ENCODE peak calls at places on chromosome 12, in eight cellular contexts. T, X, D, P, E, H, S and B are unnamed samples. For H3K4me1 and H3K36me3, the result is how much of the 10 kb centered on the place peaks cover.

GRCh38 chr12:127162902-127163301 is 1104.1 kb upstream of the TMEM132C start:
- DNase-seq in X (no peak), T (peak), S (peak), E (no peak), D (peak), P (peak), H (no peak), B (no peak)

GRCh38 chr12:33757701-33758100 is 264.6 kb upstream of the ALG10 start:
- DNase-seq in T (no peak), S (no peak), P (no peak), E (no peak), D (no peak), H (no peak), X (no peak), B (no peak)

GRCh38 chr12:18382486-18382885 is 121.2 kb downstream of the PIK3C2G start:
- DNase-seq in P (peak), S (no peak), T (peak), E (no peak), H (no peak), D (no peak), X (no peak), B (no peak)

GRCh38 chr12:80627773-80628172 is 79.7 kb upstream of the MYF6 start:
- DNase-seq in P (peak), D (peak), H (no peak), E (no peak), S (peak), T (peak), X (no peak), B (no peak)

GRCh38 chr12:11862794-11863193 is 207.9 kb upstream of the BCL2L14 start:
- DNase-seq in S (no peak), E (no peak), X (no peak), H (no peak), D (no peak), T (peak), P (peak), B (no peak)

GRCh38 chr12:105922670-105923102 is 216.1 kb downstream of the NUAK1 start:
- DNase-seq in E (no peak), X (no peak), T (peak), D (peak), S (peak), H (no peak), P (peak), B (no peak)

GRCh38 chr12:116894913-116895312 is 13.7 kb upstream of the HRK start:
- DNase-seq in P (no peak), D (no peak), H (no peak), X (no peak), S (no peak), E (no peak), T (no peak), B (no peak)

GRCh38 chr12:49583361-49584094 is 15.6 kb upstream of the MCRS1 start:
- DNase-seq in T (peak), P (peak), H (no peak), X (no peak), E (no peak), D (no peak), S (no peak), B (no peak)

GRCh38 chr12:52655251-52655650 is 3.2 kb upstream of the KRT2 start:
- DNase-seq in H (no peak), E (no peak), P (no peak), T (no peak), D (no peak), S (peak), X (no peak), B (no peak)

GRCh38 chr12:49533331-49533730 is 5.5 kb upstream of the KCNH3 start:
- DNase-seq in X (no peak), T (no peak), P (no peak), E (no peak), D (no peak), S (no peak), H (no peak), B (no peak)

GRCh38 chr12:121390856-121391255 is 9.1 kb upstream of the RNF34 start:
- DNase-seq in H (no peak), P (no peak), E (no peak), X (no peak), S (peak), T (no peak), D (no peak), B (no peak)

GRCh38 chr12:123854918-123855317 is 92.8 kb downstream of the DNAH10 start:
- DNase-seq in T (no peak), P (no peak), H (peak), X (no peak), S (no peak), E (no peak), D (no peak), B (no peak)

GRCh38 chr12:91577586-91578539 is 395.2 kb upstream of the DCN start:
- DNase-seq in H (no peak), D (no peak), T (peak), X (no peak), E (no peak), S (peak), P (peak), B (no peak)

GRCh38 chr12:57149309-57149900 is 2.0 kb upstream of the LRP1-AS start:
- DNase-seq in H (no peak), D (peak), E (peak), P (peak), T (peak), X (peak), S (no peak), B (peak)

GRCh38 chr12:6769003-6769389 is 2.8 kb downstream of the PTMS start:
- DNase-seq in S (no peak), P (peak), X (peak), H (peak), D (peak), T (no peak), E (no peak), B (no peak)

GRCh38 chr12:124921200-124922008 is 7.0 kb upstream of the UBC start:
- DNase-seq in S (peak), P (peak), H (peak), T (peak), E (peak), D (no peak), X (peak), B (no peak)

GRCh38 chr12:87923361-87923760 is 105.8 kb downstream of the C12orf50 start:
- DNase-seq in P (no peak), X (no peak), S (no peak), E (no peak), T (peak), H (no peak), D (no peak), B (no peak)

GRCh38 chr12:6943387-6943718 is 263 bp upstream of the RNU7-1 start:
- DNase-seq in S (peak), D (peak), H (peak), P (peak), X (peak), E (peak), T (peak), B (peak)

GRCh38 chr12:131827961-131828534 is at the start of gene MMP17:
- DNase-seq in E (peak), X (peak), P (peak), D (peak), H (peak), T (peak), S (peak), B (no peak)

GRCh38 chr12:80565276-80565675 is 121.2 kb downstream of the PTPRQ start:
- DNase-seq in S (no peak), P (peak), X (no peak), E (no peak), D (no peak), H (no peak), T (peak), B (no peak)

GRCh38 chr12:52865090-52865944 is 16.5 kb upstream of the KRT78 start:
- DNase-seq in H (peak), T (peak), S (peak), D (peak), X (peak), E (peak), P (peak), B (peak)

GRCh38 chr12:84069079-84069661 is 843.4 kb downstream of the SLC6A15 start:
- DNase-seq in X (no peak), D (no peak), S (no peak), H (no peak), P (peak), T (no peak), E (no peak), B (no peak)

GRCh38 chr12:120979862-120980696 is 1.7 kb downstream of the HNF1A start:
- DNase-seq in P (no peak), E (no peak), X (no peak), S (no peak), H (peak), T (no peak), D (no peak), B (no peak)

GRCh38 chr12:47223848-47224213 is 144.1 kb upstream of the AMIGO2 start:
- DNase-seq in X (peak), P (no peak), T (no peak), D (no peak), S (no peak), E (no peak), H (no peak), B (no peak)

GRCh38 chr12:127339065-127339464 is 927.9 kb upstream of the TMEM132C start:
- DNase-seq in D (no peak), X (no peak), S (no peak), E (no peak), P (no peak), H (no peak), T (no peak), B (no peak)

GRCh38 chr12:48788852-48789775 is at the start of gene ADCY6:
- DNase-seq in T (peak), H (peak), X (peak), E (peak), S (peak), P (peak), D (peak), B (peak)

GRCh38 chr12:100576311-100577036 is 3.0 kb downstream of the GAS2L3 start:
- DNase-seq in P (peak), T (peak), D (peak), S (peak), H (no peak), E (no peak), X (no peak), B (no peak)

GRCh38 chr12:62717636-62718035 is 217.3 kb downstream of the PPM1H start:
- DNase-seq in S (no peak), T (no peak), P (no peak), H (peak), X (no peak), D (no peak), E (no peak), B (no peak)

GRCh38 chr12:67241482-67241881 is 27.7 kb upstream of the CAND1 start:
- DNase-seq in T (peak), P (peak), E (no peak), S (peak), H (no peak), X (no peak), D (no peak), B (no peak)

GRCh38 chr12:11827096-11827841 is 177.8 kb downstream of the ETV6 start:
- DNase-seq in H (peak), X (no peak), T (peak), D (no peak), E (no peak), P (no peak), S (no peak), B (no peak)

GRCh38 chr12:107500310-107500709 is 185.3 kb upstream of the PWP1 start:
- DNase-seq in X (no peak), S (no peak), H (no peak), D (no peak), P (no peak), E (no peak), T (no peak), B (no peak)

GRCh38 chr12:61993734-61994345 is 266.4 kb upstream of the USP15 start:
- DNase-seq in T (peak), E (no peak), S (peak), X (no peak), H (peak), P (peak), D (no peak), B (no peak)

GRCh38 chr12:34625116-34625515 is 602.8 kb downstream of the ALG10 start:
- DNase-seq in H (no peak), D (no peak), P (peak), X (no peak), T (no peak), E (no peak), S (peak), B (no peak)

GRCh38 chr12:90939382-90939781 is 15.6 kb downstream of the CCER1 start:
- DNase-seq in D (no peak), E (no peak), T (peak), S (peak), H (no peak), X (no peak), P (no peak), B (no peak)

GRCh38 chr12:46210835-46211439 is 57.9 kb downstream of the SLC38A1 start:
- DNase-seq in X (no peak), E (no peak), T (no peak), H (no peak), P (no peak), S (no peak), D (no peak), B (no peak)

GRCh38 chr12:46958599-46959290 is 120.7 kb upstream of the PCED1B start:
- DNase-seq in H (no peak), S (no peak), E (no peak), P (no peak), X (no peak), T (no peak), D (no peak), B (no peak)

GRCh38 chr12:23891115-23891514 is 58.4 kb downstream of the SOX5 start:
- DNase-seq in T (no peak), X (no peak), E (no peak), S (no peak), H (no peak), P (no peak), D (no peak), B (no peak)

GRCh38 chr12:23898121-23898520 is 51.3 kb downstream of the SOX5 start:
- DNase-seq in D (no peak), X (no peak), P (no peak), H (no peak), E (no peak), T (no peak), S (no peak), B (no peak)

GRCh38 chr12:23895792-23896218 is 53.7 kb downstream of the SOX5 start:
- DNase-seq in D (no peak), E (no peak), T (no peak), X (no peak), P (no peak), S (no peak), H (peak), B (no peak)

GRCh38 chr12:23889069-23889440 is 60.4 kb downstream of the SOX5 start:
- DNase-seq in E (no peak), X (no peak), H (no peak), P (no peak), T (no peak), D (no peak), S (no peak), B (no peak)

GRCh38 chr12:23893611-23894010 is 55.9 kb downstream of the SOX5 start:
- DNase-seq in S (no peak), T (no peak), P (no peak), X (no peak), D (no peak), E (no peak), H (no peak), B (no peak)
- H3K4me1 ChIP-seq in S (under half), T (under half), P (under half), X (under half), D (under half), E (under half), H (half or more), B (under half)

GRCh38 chr12:68612675-68613074 is 2.0 kb downstream of the RAP1B start:
- DNase-seq in D (no peak), H (no peak), X (no peak), E (no peak), P (no peak), T (no peak), S (no peak), B (no peak)
- H3K4me3 ChIP-seq in D (peak), H (peak), X (peak), E (peak), P (peak), T (peak), S (peak), B (peak)

GRCh38 chr12:109264095-109264942 is 44.8 kb downstream of the FOXN4 start:
- DNase-seq in P (peak), T (peak), E (peak), D (peak), H (peak), X (peak), S (peak), B (peak)
- H3K36me3 ChIP-seq in P (half or more), T (under half), E (half or more), D (under half), H (under half), X (half or more), S (under half), B (half or more)

GRCh38 chr12:102480401-102480800 is at the start of gene IGF1:
- DNase-seq in S (no peak), X (no peak), H (no peak), D (no peak), T (peak), P (peak), E (no peak), B (no peak)
- H3K4me1 ChIP-seq in S (under half), X (under half), H (under half), D (under half), T (under half), P (under half), E (under half), B (under half)

DNA sequence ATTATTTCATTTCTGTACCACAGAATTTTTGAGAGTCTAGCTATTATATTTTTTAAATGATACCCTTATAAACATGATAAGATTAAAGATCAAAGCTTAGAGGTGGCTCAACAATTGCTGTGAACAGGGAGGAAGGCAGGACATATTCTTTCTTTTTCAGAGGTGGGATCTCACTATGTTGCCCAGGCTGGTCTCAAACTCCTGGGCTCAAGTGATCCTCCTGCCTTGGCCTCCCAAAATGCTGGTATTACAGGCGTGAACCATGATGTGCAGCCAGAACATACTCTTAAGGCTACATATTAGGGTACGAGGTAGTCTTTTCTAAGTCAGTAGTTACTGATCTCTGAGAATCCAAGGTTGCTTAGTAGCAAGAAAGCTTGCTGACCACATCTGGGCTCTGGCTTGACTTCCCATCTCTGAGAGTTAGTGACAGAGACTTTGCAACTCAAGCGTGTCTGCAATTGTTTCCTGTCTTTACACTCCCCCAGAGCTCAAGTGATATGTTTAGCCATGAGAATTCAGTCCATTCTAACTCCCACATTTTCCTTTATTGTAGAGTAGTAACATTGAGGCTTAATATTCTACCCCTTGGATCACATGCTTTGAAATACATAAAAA is 8.6 kb downstream of the RAB5B start:
- DNase-seq in X (no peak), H (no peak), E (no peak), S (no peak), T (no peak), P (no peak), D (no peak), B (no peak)
- H3K4me3 ChIP-seq in X (no peak), H (no peak), E (no peak), S (no peak), T (no peak), P (no peak), D (no peak), B (no peak)

GRCh38 chr12:97612075-97612474 is 149.5 kb downstream of the RMST start:
- DNase-seq in E (no peak), P (no peak), X (no peak), T (no peak), H (no peak), D (no peak), S (no peak), B (no peak)
- H3K36me3 ChIP-seq in E (under half), P (under half), X (under half), T (under half), H (under half), D (under half), S (under half), B (under half)

GRCh38 chr12:64695550-64695949 is 63.7 kb downstream of the GNS start:
- DNase-seq in H (no peak), E (no peak), D (peak), P (no peak), T (no peak), X (no peak), S (no peak), B (no peak)
- H3K4me1 ChIP-seq in H (under half), E (under half), D (under half), P (under half), T (under half), X (under half), S (under half), B (under half)

GRCh38 chr12:119669744-119670472 is 2.0 kb downstream of the PRKAB1 start:
- DNase-seq in D (peak), X (no peak), E (no peak), T (no peak), S (peak), H (no peak), P (peak), B (no peak)
- H3K4me3 ChIP-seq in D (no peak), X (peak), E (no peak), T (no peak), S (peak), H (no peak), P (peak), B (peak)